ENCODE peak calls at places on chromosomes 2 and 18, in seven cellular contexts. O, G, A, M, B, P and S are unnamed samples.

GRCh38 chr2:152573168-152573567 is 144.1 kb downstream of the PRPF40A start:
- DNase-seq in O (no peak), G (no peak), M (peak), P (peak), B (no peak), A (peak), S (peak)

GRCh38 chr2:241421330-241421729 is 65.2 kb downstream of the FARP2 start:
- DNase-seq in G (no peak), O (no peak), P (no peak), A (no peak), B (no peak), M (no peak), S (no peak)

GRCh38 chr2:187642498-187642897 is 88.3 kb upstream of the TFPI start:
- DNase-seq in O (no peak), P (no peak), G (no peak), B (no peak), M (no peak), A (no peak), S (no peak)

GRCh38 chr2:158573739-158574138 is 117.0 kb downstream of the PKP4 start:
- DNase-seq in A (peak), B (no peak), O (no peak), P (no peak), M (no peak), G (no peak), S (no peak)

GRCh38 chr2:222671259-222672067 is at the start of gene MOGAT1:
- DNase-seq in B (no peak), P (peak), O (no peak), A (peak), M (no peak), G (peak), S (no peak)

GRCh38 chr18:62384610-62385097 is 59.5 kb downstream of the TNFRSF11A start:
- DNase-seq in G (no peak), O (no peak), M (no peak), A (no peak), B (no peak), P (no peak), S (no peak)

GRCh38 chr2:121008978-121009377 is 273.3 kb downstream of the GLI2 start:
- DNase-seq in A (no peak), M (no peak), B (no peak), P (no peak), O (no peak), G (no peak), S (peak)

GRCh38 chr2:25825238-25825637 is 53.0 kb downstream of the ASXL2 start:
- DNase-seq in G (no peak), A (no peak), B (peak), O (peak), P (no peak), M (no peak), S (no peak)

GRCh38 chr2:217994776-217995274 is 8.0 kb downstream of the TNS1 start:
- DNase-seq in O (no peak), G (no peak), M (no peak), P (no peak), A (no peak), B (no peak), S (no peak)

GRCh38 chr18:79816981-79817606 is 19.4 kb downstream of the KCNG2 start:
- DNase-seq in M (no peak), P (no peak), B (no peak), G (no peak), A (no peak), O (no peak), S (no peak)

GRCh38 chr2:139122711-139123158 is 342.5 kb upstream of the NXPH2 start:
- DNase-seq in M (no peak), G (no peak), A (no peak), B (no peak), P (no peak), O (no peak), S (no peak)

GRCh38 chr18:46283895-46284295 is 179.7 kb downstream of the HAUS1 start:
- DNase-seq in G (peak), B (no peak), P (no peak), O (no peak), M (no peak), A (no peak), S (peak)

GRCh38 chr2:107588960-107589542 is 237.6 kb upstream of the RGPD4 start:
- DNase-seq in B (no peak), O (no peak), P (no peak), G (no peak), A (no peak), M (no peak), S (no peak)

GRCh38 chr18:46171331-46171730 is 67.1 kb downstream of the HAUS1 start:
- DNase-seq in M (no peak), P (no peak), O (no peak), G (no peak), A (no peak), B (no peak), S (no peak)

GRCh38 chr2:105329561-105330495 is at the start of gene TGFBRAP1:
- DNase-seq in O (peak), M (peak), B (peak), A (peak), G (peak), P (peak), S (peak)

GRCh38 chr2:215435261-215435808 is 533 bp downstream of the FN1 start:
- DNase-seq in B (no peak), G (peak), O (no peak), M (peak), A (peak), P (no peak), S (no peak)

GRCh38 chr2:222982010-222982908 is 69.7 kb upstream of the KCNE4 start:
- DNase-seq in M (no peak), A (peak), B (no peak), O (no peak), G (peak), P (peak), S (peak)

GRCh38 chr2:74378007-74378406 is 2.1 kb downstream of the DCTN1 start:
- DNase-seq in O (no peak), P (no peak), A (no peak), M (no peak), G (no peak), B (no peak), S (no peak)

GRCh38 chr2:46803551-46803885 is 112.1 kb downstream of the MCFD2 start:
- DNase-seq in A (no peak), G (no peak), M (no peak), O (no peak), B (no peak), P (no peak), S (no peak)

GRCh38 chr2:111030271-111030891 is 90.3 kb upstream of the BCL2L11 start:
- DNase-seq in M (peak), P (no peak), O (no peak), A (no peak), B (no peak), G (no peak), S (no peak)

GRCh38 chr2:9247786-9248185 is 41.2 kb downstream of the ASAP2 start:
- DNase-seq in O (no peak), A (no peak), G (no peak), B (no peak), M (no peak), P (no peak), S (no peak)